ENCODE peak calls at places on chromosomes 1 and 21, in nine cellular contexts. One of them, this sample, is unnamed.

GRCh38 chr1:31712625-31713024 is 8.8 kb upstream of the COL16A1 start:
- DNase-seq in kidney: peak; percentile 87
- DNase-seq in GM23338: no peak
- DNase-seq in stomach: peak; percentile 73
- DNase-seq in heart left ventricle: peak; percentile 56
- DNase-seq in sigmoid colon: peak; percentile 82
- DNase-seq in testis: peak; percentile 78
- DNase-seq in CD8-positive, alpha-beta T cell: no peak
- DNase-seq in tibial artery: peak; percentile 61
- DNase-seq in this sample: peak; percentile 49

GRCh38 chr1:26418865-26419349 is 8.3 kb downstream of the LIN28A start:
- DNase-seq in CD8-positive, alpha-beta T cell: no peak
- DNase-seq in kidney: no peak
- DNase-seq in tibial artery: no peak
- DNase-seq in GM23338: peak; percentile 99
- DNase-seq in testis: no peak
- DNase-seq in stomach: no peak
- DNase-seq in heart left ventricle: no peak
- DNase-seq in sigmoid colon: no peak
- DNase-seq in this sample: peak; percentile 17

GRCh38 chr1:244636488-244637259 is 16.3 kb upstream of the DESI2 start:
- DNase-seq in stomach: no peak
- DNase-seq in tibial artery: no peak
- DNase-seq in kidney: no peak
- DNase-seq in heart left ventricle: no peak
- DNase-seq in CD8-positive, alpha-beta T cell: no peak
- DNase-seq in testis: no peak
- DNase-seq in sigmoid colon: no peak
- DNase-seq in GM23338: peak; percentile 33
- DNase-seq in this sample: no peak

GRCh38 chr1:221829327-221830011 is 87.6 kb upstream of the DUSP10 start:
- DNase-seq in stomach: no peak
- DNase-seq in tibial artery: no peak
- DNase-seq in CD8-positive, alpha-beta T cell: peak; percentile 6
- DNase-seq in GM23338: no peak
- DNase-seq in sigmoid colon: no peak
- DNase-seq in heart left ventricle: no peak
- DNase-seq in kidney: no peak
- DNase-seq in testis: no peak
- DNase-seq in this sample: peak; percentile 75

GRCh38 chr1:27071049-27071416 is 58.4 kb upstream of the TENT5B start:
- DNase-seq in sigmoid colon: no peak
- DNase-seq in GM23338: peak; percentile 71
- DNase-seq in stomach: no peak
- DNase-seq in testis: peak; percentile 72
- DNase-seq in heart left ventricle: peak; percentile 26
- DNase-seq in CD8-positive, alpha-beta T cell: no peak
- DNase-seq in kidney: peak; percentile 83
- DNase-seq in tibial artery: no peak
- DNase-seq in this sample: peak; percentile 36

GRCh38 chr1:31924839-31925238 is 13.3 kb downstream of the PTP4A2 start:
- DNase-seq in stomach: no peak
- DNase-seq in sigmoid colon: no peak
- DNase-seq in kidney: no peak
- DNase-seq in heart left ventricle: no peak
- DNase-seq in CD8-positive, alpha-beta T cell: no peak
- DNase-seq in GM23338: no peak
- DNase-seq in tibial artery: no peak
- DNase-seq in testis: no peak
- DNase-seq in this sample: no peak

GRCh38 chr21:42668193-42668592 is 14.8 kb downstream of the PDE9A start:
- DNase-seq in sigmoid colon: no peak
- DNase-seq in stomach: no peak
- DNase-seq in tibial artery: no peak
- DNase-seq in kidney: peak; percentile 59
- DNase-seq in GM23338: no peak
- DNase-seq in CD8-positive, alpha-beta T cell: no peak
- DNase-seq in testis: no peak
- DNase-seq in heart left ventricle: no peak
- DNase-seq in this sample: no peak

GRCh38 chr1:77950873-77951272 is 28.0 kb downstream of the FUBP1 start:
- DNase-seq in kidney: no peak
- DNase-seq in heart left ventricle: no peak
- DNase-seq in stomach: no peak
- DNase-seq in CD8-positive, alpha-beta T cell: no peak
- DNase-seq in GM23338: no peak
- DNase-seq in sigmoid colon: no peak
- DNase-seq in tibial artery: no peak
- DNase-seq in testis: no peak
- DNase-seq in this sample: no peak

GRCh38 chr1:31241321-31241720 is 1.6 kb upstream of the NKAIN1 start:
- DNase-seq in stomach: no peak
- DNase-seq in tibial artery: no peak
- DNase-seq in sigmoid colon: peak; percentile 9
- DNase-seq in CD8-positive, alpha-beta T cell: no peak
- DNase-seq in heart left ventricle: no peak
- DNase-seq in kidney: no peak
- DNase-seq in testis: no peak
- DNase-seq in GM23338: no peak
- DNase-seq in this sample: no peak

GRCh38 chr1:199292873-199293272 is 654.0 kb downstream of the PTPRC start:
- DNase-seq in sigmoid colon: no peak
- DNase-seq in testis: no peak
- DNase-seq in kidney: no peak
- DNase-seq in heart left ventricle: no peak
- DNase-seq in tibial artery: no peak
- DNase-seq in stomach: no peak
- DNase-seq in GM23338: no peak
- DNase-seq in CD8-positive, alpha-beta T cell: no peak
- DNase-seq in this sample: no peak

GRCh38 chr1:161730050-161730564 is 8.8 kb downstream of the FCRLB start:
- DNase-seq in sigmoid colon: no peak
- DNase-seq in GM23338: no peak
- DNase-seq in tibial artery: no peak
- DNase-seq in heart left ventricle: no peak
- DNase-seq in kidney: no peak
- DNase-seq in stomach: no peak
- DNase-seq in CD8-positive, alpha-beta T cell: no peak
- DNase-seq in testis: no peak
- DNase-seq in this sample: peak; percentile 44

GRCh38 chr1:20493839-20494608 is 8.0 kb upstream of the CAMK2N1 start:
- DNase-seq in sigmoid colon: peak; percentile 92
- DNase-seq in tibial artery: peak; percentile 88
- DNase-seq in GM23338: peak; percentile 93
- DNase-seq in testis: peak; percentile 91
- DNase-seq in stomach: peak; percentile 89
- DNase-seq in kidney: peak; percentile 93
- DNase-seq in CD8-positive, alpha-beta T cell: peak; percentile 66
- DNase-seq in heart left ventricle: peak; percentile 80
- DNase-seq in this sample: peak; percentile 80

DNA sequence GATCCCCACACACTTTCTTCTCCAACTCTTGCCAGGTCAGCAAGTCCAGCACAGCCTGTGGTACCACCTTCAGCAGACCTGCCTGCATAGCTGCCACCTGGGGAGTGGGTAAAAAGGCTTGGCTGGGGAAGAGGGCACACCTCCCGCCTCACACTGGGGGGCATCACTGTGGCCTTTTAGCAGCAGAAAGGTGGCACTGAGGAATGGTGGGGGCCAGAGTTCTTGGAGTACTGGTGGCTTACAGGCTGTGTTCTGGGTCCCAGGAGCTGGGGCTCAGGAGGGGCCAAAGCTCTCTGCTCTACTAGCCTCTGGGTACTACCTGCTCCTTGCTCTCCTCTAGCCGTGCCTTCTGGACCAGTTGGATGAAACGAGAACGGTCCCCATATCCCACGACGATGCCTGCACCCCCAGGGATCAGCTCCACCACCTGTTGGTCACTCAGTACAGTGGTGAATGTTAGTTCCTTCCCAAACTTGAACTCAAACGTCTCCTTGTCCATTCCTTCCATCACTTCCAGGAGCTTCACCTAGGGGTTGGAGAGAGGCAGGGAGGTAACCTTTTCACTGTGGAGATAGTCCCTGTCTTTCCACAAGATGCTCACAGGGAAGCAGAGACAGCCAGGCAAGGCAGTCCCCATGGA is 6.7 kb downstream of the HECTD3 start:
- DNase-seq in GM23338: no peak
- DNase-seq in tibial artery: no peak
- DNase-seq in stomach: no peak
- DNase-seq in kidney: no peak
- DNase-seq in CD8-positive, alpha-beta T cell: no peak
- DNase-seq in sigmoid colon: no peak
- DNase-seq in heart left ventricle: no peak
- DNase-seq in testis: no peak
- DNase-seq in this sample: no peak
- H3K36me3 ChIP-seq in GM23338: no peaks in the 10 kb centered on the region
- H3K36me3 ChIP-seq in tibial artery: peaks cover 70% of the 10 kb centered on the region
- H3K36me3 ChIP-seq in stomach: peaks cover 79% of the 10 kb centered on the region
- H3K36me3 ChIP-seq in kidney: peaks cover 49% of the 10 kb centered on the region
- H3K36me3 ChIP-seq in CD8-positive, alpha-beta T cell: peaks cover 57% of the 10 kb centered on the region
- H3K36me3 ChIP-seq in sigmoid colon: peaks cover 78% of the 10 kb centered on the region
- H3K36me3 ChIP-seq in heart left ventricle: peaks cover 77% of the 10 kb centered on the region
- H3K36me3 ChIP-seq in testis: no peaks in the 10 kb centered on the region
- H3K36me3 ChIP-seq in this sample: peaks cover 19% of the 10 kb centered on the region

GRCh38 chr1:12339410-12339809 is 109.6 kb downstream of the VPS13D start:
- DNase-seq in testis: no peak
- DNase-seq in sigmoid colon: no peak
- DNase-seq in tibial artery: no peak
- DNase-seq in CD8-positive, alpha-beta T cell: no peak
- DNase-seq in GM23338: peak; percentile 54
- DNase-seq in kidney: no peak
- DNase-seq in stomach: no peak
- DNase-seq in heart left ventricle: peak; percentile 54
- DNase-seq in this sample: peak; percentile 21
- TF ChIP-seq CTCF in testis: no peak
- TF ChIP-seq CTCF in sigmoid colon: no peak
- TF ChIP-seq CTCF in tibial artery: peak; percentile 14
- TF ChIP-seq CTCF in CD8-positive, alpha-beta T cell: no peak
- TF ChIP-seq CTCF in GM23338: peak; percentile 44
- TF ChIP-seq CTCF in kidney: no peak
- TF ChIP-seq CTCF in stomach: no peak
- TF ChIP-seq CTCF in heart left ventricle: peak; percentile 13
- TF ChIP-seq CTCF in this sample: peak; percentile 27

DNA sequence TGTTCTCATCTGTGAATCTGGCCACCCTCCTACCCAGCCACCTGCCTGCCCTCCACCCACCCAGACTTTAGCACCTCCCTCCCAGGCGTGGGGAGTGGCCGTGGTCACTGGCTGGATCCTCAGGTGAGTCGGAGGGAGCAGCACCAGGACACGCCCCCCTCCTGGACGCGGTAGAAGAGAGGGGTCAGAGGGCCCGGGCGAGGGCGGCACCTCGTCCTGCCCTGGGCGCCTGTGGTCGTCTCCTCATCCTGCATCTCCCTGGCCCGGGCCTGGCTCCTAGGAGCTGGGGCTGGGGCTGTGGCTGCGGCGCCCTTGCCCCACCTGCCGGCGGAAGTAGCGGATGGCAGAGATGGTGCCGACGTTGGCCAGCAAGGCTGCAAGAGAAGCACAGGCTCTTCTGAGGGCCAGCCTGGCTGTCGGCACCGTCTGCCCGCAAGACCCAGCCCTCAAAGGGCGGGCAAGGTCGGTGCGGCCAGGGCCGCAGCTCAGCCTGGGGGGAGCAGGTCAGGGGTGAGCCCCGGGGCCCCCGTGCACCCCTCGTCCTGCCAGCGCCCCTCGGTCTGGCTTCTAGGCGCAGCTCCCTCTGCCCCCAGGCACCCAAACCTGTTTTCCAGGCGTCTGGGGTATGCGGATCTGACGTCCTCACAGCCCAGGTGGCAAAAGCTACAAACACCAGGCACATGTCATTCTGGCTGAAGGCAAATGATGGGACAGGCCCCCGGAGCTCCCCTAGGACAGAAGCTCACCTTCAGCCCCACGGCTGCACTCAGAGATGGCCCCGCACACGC is 5.8 kb downstream of the PERM1 start:
- DNase-seq in CD8-positive, alpha-beta T cell: no peak
- DNase-seq in heart left ventricle: peak; percentile 53
- DNase-seq in tibial artery: peak; percentile 58
- DNase-seq in stomach: peak; percentile 74
- DNase-seq in GM23338: peak; percentile 86
- DNase-seq in testis: peak; percentile 77
- DNase-seq in kidney: no peak
- DNase-seq in sigmoid colon: no peak
- DNase-seq in this sample: peak; percentile 77
- H3K4me3 ChIP-seq in CD8-positive, alpha-beta T cell: no peak overlapping the region
- H3K4me3 ChIP-seq in heart left ventricle: no peak overlapping the region
- H3K4me3 ChIP-seq in tibial artery: peak overlapping the region; percentile 40
- H3K4me3 ChIP-seq in stomach: peak overlapping the region; percentile 50
- H3K4me3 ChIP-seq in GM23338: peak overlapping the region; percentile 47
- H3K4me3 ChIP-seq in testis: no peak overlapping the region
- H3K4me3 ChIP-seq in kidney: no peak overlapping the region
- H3K4me3 ChIP-seq in sigmoid colon: peak overlapping the region; percentile 39
- H3K4me3 ChIP-seq in this sample: no peak overlapping the region

GRCh38 chr1:225556694-225557093 is 96.2 kb downstream of the ENAH start:
- DNase-seq in tibial artery: no peak
- DNase-seq in sigmoid colon: no peak
- DNase-seq in heart left ventricle: no peak
- DNase-seq in kidney: no peak
- DNase-seq in testis: no peak
- DNase-seq in stomach: no peak
- DNase-seq in GM23338: no peak
- DNase-seq in CD8-positive, alpha-beta T cell: no peak
- DNase-seq in this sample: no peak

GRCh38 chr1:225555821-225556220 is 97.1 kb downstream of the ENAH start:
- DNase-seq in tibial artery: no peak
- DNase-seq in heart left ventricle: no peak
- DNase-seq in CD8-positive, alpha-beta T cell: no peak
- DNase-seq in stomach: no peak
- DNase-seq in sigmoid colon: no peak
- DNase-seq in GM23338: no peak
- DNase-seq in testis: no peak
- DNase-seq in kidney: no peak
- DNase-seq in this sample: no peak

GRCh38 chr1:225561675-225562074 is 91.2 kb downstream of the ENAH start:
- DNase-seq in GM23338: no peak
- DNase-seq in heart left ventricle: no peak
- DNase-seq in testis: no peak
- DNase-seq in CD8-positive, alpha-beta T cell: no peak
- DNase-seq in stomach: no peak
- DNase-seq in sigmoid colon: no peak
- DNase-seq in tibial artery: no peak
- DNase-seq in kidney: no peak
- DNase-seq in this sample: no peak

GRCh38 chr1:225554216-225554812 is 98.6 kb downstream of the ENAH start:
- DNase-seq in stomach: no peak
- DNase-seq in CD8-positive, alpha-beta T cell: no peak
- DNase-seq in sigmoid colon: no peak
- DNase-seq in tibial artery: no peak
- DNase-seq in heart left ventricle: no peak
- DNase-seq in testis: no peak
- DNase-seq in kidney: no peak
- DNase-seq in GM23338: peak; percentile 64
- DNase-seq in this sample: no peak

DNA sequence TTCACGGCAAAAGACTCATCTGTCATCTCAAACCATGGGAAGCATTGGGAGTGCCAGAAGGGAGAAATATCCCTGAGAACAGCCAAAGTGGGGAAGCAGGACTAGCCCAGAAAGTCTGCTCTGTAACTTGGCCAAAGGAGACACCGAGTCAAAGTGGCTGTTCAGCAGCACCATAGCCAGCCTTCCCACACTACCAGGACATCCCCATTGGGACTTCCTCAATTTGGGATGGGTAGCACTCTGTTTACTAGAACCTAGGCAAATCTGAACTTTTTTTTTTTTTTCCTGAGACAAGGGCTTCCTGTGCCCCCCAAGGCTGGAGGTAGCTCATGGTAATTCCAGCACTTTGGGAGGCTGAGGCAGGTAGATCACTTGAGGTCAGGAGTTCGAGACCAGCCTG is 93.0 kb downstream of the ENAH start:
- DNase-seq in heart left ventricle: no peak
- DNase-seq in tibial artery: no peak
- DNase-seq in kidney: no peak
- DNase-seq in testis: no peak
- DNase-seq in sigmoid colon: no peak
- DNase-seq in CD8-positive, alpha-beta T cell: no peak
- DNase-seq in stomach: no peak
- DNase-seq in GM23338: no peak
- DNase-seq in this sample: no peak
- H3K36me3 ChIP-seq in heart left ventricle: no peaks in the 10 kb centered on the region
- H3K36me3 ChIP-seq in tibial artery: peaks cover 8% of the 10 kb centered on the region
- H3K36me3 ChIP-seq in kidney: no peaks in the 10 kb centered on the region
- H3K36me3 ChIP-seq in testis: no peaks in the 10 kb centered on the region
- H3K36me3 ChIP-seq in sigmoid colon: peaks cover 10% of the 10 kb centered on the region
- H3K36me3 ChIP-seq in CD8-positive, alpha-beta T cell: no peaks in the 10 kb centered on the region
- H3K36me3 ChIP-seq in stomach: no peaks in the 10 kb centered on the region
- H3K36me3 ChIP-seq in GM23338: peaks cover 5% of the 10 kb centered on the region
- H3K36me3 ChIP-seq in this sample: peaks cover 3% of the 10 kb centered on the region